ENCODE peak calls at places on chromosomes 11 and 22, in five cellular contexts. One of them, this sample, is unnamed.

GRCh38 chr11:76321340-76321739 is 59.6 kb downstream of the THAP12 start:
- DNase-seq in fibroblast of pulmonary artery: no peak
- DNase-seq in suprapubic skin: no peak
- DNase-seq in uterus: no peak
- DNase-seq in cardiac fibroblast: no peak
- DNase-seq in this sample: no peak

GRCh38 chr22:48939441-48940265 is 888.0 kb downstream of the BRD1 start:
- DNase-seq in fibroblast of pulmonary artery: no peak
- DNase-seq in suprapubic skin: peak; percentile 76
- DNase-seq in uterus: no peak
- DNase-seq in cardiac fibroblast: no peak
- DNase-seq in this sample: no peak

GRCh38 chr11:83159901-83160865 is 3.3 kb downstream of the PCF11 start:
- DNase-seq in fibroblast of pulmonary artery: peak; percentile 42
- DNase-seq in suprapubic skin: no peak
- DNase-seq in uterus: no peak
- DNase-seq in cardiac fibroblast: peak; percentile 67
- DNase-seq in this sample: peak; percentile 66

GRCh38 chr22:39405346-39406085 is 5.9 kb downstream of the TAB1 start:
- DNase-seq in fibroblast of pulmonary artery: peak; percentile 75
- DNase-seq in suprapubic skin: no peak
- DNase-seq in uterus: peak; percentile 34
- DNase-seq in cardiac fibroblast: peak; percentile 69
- DNase-seq in this sample: peak; percentile 89

GRCh38 chr11:2779981-2780849 is 80.4 kb upstream of the KCNQ1OT1 start:
- DNase-seq in fibroblast of pulmonary artery: no peak
- DNase-seq in suprapubic skin: peak; percentile 76
- DNase-seq in uterus: peak; percentile 33
- DNase-seq in cardiac fibroblast: no peak
- DNase-seq in this sample: no peak

GRCh38 chr22:46134111-46134705 is 16.1 kb upstream of the PPARA start:
- DNase-seq in fibroblast of pulmonary artery: no peak
- DNase-seq in suprapubic skin: no peak
- DNase-seq in uterus: no peak
- DNase-seq in cardiac fibroblast: no peak
- DNase-seq in this sample: no peak

GRCh38 chr11:66934971-66935779 is 23.0 kb downstream of the PC start:
- DNase-seq in fibroblast of pulmonary artery: peak; percentile 69
- DNase-seq in suprapubic skin: no peak
- DNase-seq in uterus: no peak
- DNase-seq in cardiac fibroblast: peak; percentile 39
- DNase-seq in this sample: peak; percentile 86

GRCh38 chr11:45959851-45960250 is 37.4 kb downstream of the LARGE2 start:
- DNase-seq in fibroblast of pulmonary artery: peak; percentile 21
- DNase-seq in suprapubic skin: no peak
- DNase-seq in uterus: no peak
- DNase-seq in cardiac fibroblast: peak; percentile 42
- DNase-seq in this sample: peak; percentile 80

GRCh38 chr11:2791139-2791520 is 91.3 kb upstream of the KCNQ1OT1 start:
- DNase-seq in fibroblast of pulmonary artery: no peak
- DNase-seq in suprapubic skin: peak; percentile 69
- DNase-seq in uterus: peak; percentile 12
- DNase-seq in cardiac fibroblast: no peak
- DNase-seq in this sample: no peak

GRCh38 chr22:38026130-38027111 is 30.8 kb upstream of the PICK1 start:
- DNase-seq in fibroblast of pulmonary artery: no peak
- DNase-seq in suprapubic skin: no peak
- DNase-seq in uterus: no peak
- DNase-seq in cardiac fibroblast: no peak
- DNase-seq in this sample: no peak

GRCh38 chr11:106156290-106156937 is 79.0 kb downstream of the AASDHPPT start:
- DNase-seq in fibroblast of pulmonary artery: peak; percentile 94
- DNase-seq in suprapubic skin: no peak
- DNase-seq in uterus: peak; percentile 75
- DNase-seq in cardiac fibroblast: peak; percentile 91
- DNase-seq in this sample: peak; percentile 79

GRCh38 chr11:57842873-57843272 is 81.3 kb downstream of the CTNND1 start:
- DNase-seq in fibroblast of pulmonary artery: no peak
- DNase-seq in suprapubic skin: no peak
- DNase-seq in uterus: no peak
- DNase-seq in cardiac fibroblast: no peak
- DNase-seq in this sample: no peak

GRCh38 chr11:93732237-93732892 is 8.9 kb downstream of the TAF1D start:
- DNase-seq in fibroblast of pulmonary artery: no peak
- DNase-seq in suprapubic skin: no peak
- DNase-seq in uterus: no peak
- DNase-seq in cardiac fibroblast: no peak
- DNase-seq in this sample: no peak

GRCh38 chr22:38069372-38070249 is 12.4 kb downstream of the PICK1 start:
- DNase-seq in fibroblast of pulmonary artery: peak; percentile 31
- DNase-seq in suprapubic skin: peak; percentile 83
- DNase-seq in uterus: peak; percentile 71
- DNase-seq in cardiac fibroblast: peak; percentile 67
- DNase-seq in this sample: peak; percentile 26

GRCh38 chr11:118623291-118623655 is 15.9 kb downstream of the PHLDB1 start:
- DNase-seq in fibroblast of pulmonary artery: peak; percentile 53
- DNase-seq in suprapubic skin: no peak
- DNase-seq in uterus: peak; percentile 51
- DNase-seq in cardiac fibroblast: peak; percentile 53
- DNase-seq in this sample: no peak

GRCh38 chr22:42857845-42858481 is 890 bp upstream of the ARFGAP3 start:
- DNase-seq in fibroblast of pulmonary artery: no peak
- DNase-seq in suprapubic skin: no peak
- DNase-seq in uterus: peak; percentile 42
- DNase-seq in cardiac fibroblast: no peak
- DNase-seq in this sample: no peak

GRCh38 chr22:27105142-27106025 is 448.0 kb downstream of the MIAT start:
- DNase-seq in fibroblast of pulmonary artery: peak; percentile 92
- DNase-seq in suprapubic skin: no peak
- DNase-seq in uterus: peak; percentile 88
- DNase-seq in cardiac fibroblast: peak; percentile 94
- DNase-seq in this sample: peak; percentile 87

GRCh38 chr22:22709719-22710445 is 65.5 kb downstream of the GGTLC2 start:
- DNase-seq in fibroblast of pulmonary artery: no peak
- DNase-seq in suprapubic skin: no peak
- DNase-seq in uterus: no peak
- DNase-seq in cardiac fibroblast: no peak
- DNase-seq in this sample: peak; percentile 48
- TF ChIP-seq CTCF in fibroblast of pulmonary artery: peak; percentile 32
- TF ChIP-seq CTCF in suprapubic skin: no peak
- TF ChIP-seq CTCF in uterus: no peak
- TF ChIP-seq CTCF in cardiac fibroblast: peak; percentile 36
- TF ChIP-seq CTCF in this sample: peak; percentile 43

GRCh38 chr11:8326337-8326736 is 62.7 kb upstream of the LMO1 start:
- DNase-seq in fibroblast of pulmonary artery: no peak
- DNase-seq in suprapubic skin: no peak
- DNase-seq in uterus: no peak
- DNase-seq in cardiac fibroblast: no peak
- DNase-seq in this sample: no peak
- H3K4me3 ChIP-seq in fibroblast of pulmonary artery: no peak overlapping the region
- H3K4me3 ChIP-seq in suprapubic skin: no peak overlapping the region
- H3K4me3 ChIP-seq in uterus: no peak overlapping the region
- H3K4me3 ChIP-seq in cardiac fibroblast: no peak overlapping the region
- H3K4me3 ChIP-seq in this sample: no peak overlapping the region

DNA sequence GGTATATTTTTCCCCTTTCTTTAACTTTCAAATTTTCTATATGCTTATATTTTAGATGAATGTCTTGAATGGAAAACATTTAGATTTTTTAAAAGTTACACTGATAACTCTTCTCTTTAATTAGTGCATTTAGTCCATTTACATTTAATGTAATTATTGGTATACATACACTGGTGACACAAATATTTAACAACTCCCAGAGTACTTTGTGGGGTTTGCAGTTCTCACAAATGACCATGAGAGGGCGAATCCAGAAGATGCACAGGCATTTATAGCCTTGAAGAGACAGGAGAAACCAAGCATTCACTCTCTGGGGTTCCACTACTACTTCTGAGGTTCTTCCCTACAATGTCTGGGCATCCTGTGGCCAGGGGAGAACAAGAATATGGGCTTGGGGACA is 125.1 kb downstream of the TIMP3 start:
- DNase-seq in fibroblast of pulmonary artery: peak; percentile 63
- DNase-seq in suprapubic skin: no peak
- DNase-seq in uterus: no peak
- DNase-seq in cardiac fibroblast: peak; percentile 43
- DNase-seq in this sample: peak; percentile 43
- TF ChIP-seq CTCF in fibroblast of pulmonary artery: peak; percentile 81
- TF ChIP-seq CTCF in suprapubic skin: peak; percentile 17
- TF ChIP-seq CTCF in uterus: peak; percentile 32
- TF ChIP-seq CTCF in cardiac fibroblast: peak; percentile 66
- TF ChIP-seq CTCF in this sample: peak; percentile 69

GRCh38 chr11:37322333-37323194 is 724.5 kb upstream of the RAG2 start:
- DNase-seq in fibroblast of pulmonary artery: no peak
- DNase-seq in suprapubic skin: no peak
- DNase-seq in uterus: no peak
- DNase-seq in cardiac fibroblast: no peak
- DNase-seq in this sample: no peak
- H3K4me3 ChIP-seq in fibroblast of pulmonary artery: no peak overlapping the region
- H3K4me3 ChIP-seq in suprapubic skin: no peak overlapping the region
- H3K4me3 ChIP-seq in uterus: no peak overlapping the region
- H3K4me3 ChIP-seq in cardiac fibroblast: no peak overlapping the region
- H3K4me3 ChIP-seq in this sample: no peak overlapping the region